ENCODE peak calls at places on chromosome 17, in six cellular contexts. H is SK-N-SH; X is CD4-positive, alpha-beta memory T cell; F is adrenal gland; P is CD4-positive, CD25-positive, alpha-beta regulatory T cell; A is prostate gland. N is an unnamed sample. For H3K9me3, the result is how much of the 10 kb centered on the place peaks cover.

GRCh38 chr17:64368277-64368676 is 22.4 kb downstream of the PECAM1 start:
- DNase-seq in H (no peak), X (no peak), F (no peak), P (no peak), A (no peak), N (no peak)

GRCh38 chr17:41382396-41382795 is 290 bp upstream of the KRT34 start:
- DNase-seq in H (no peak), X (no peak), F (no peak), P (no peak), A (no peak), N (no peak)

GRCh38 chr17:6574689-6575595 is 18.6 kb upstream of the PITPNM3 start:
- DNase-seq in H (no peak), X (no peak), F (peak), P (peak), A (no peak), N (no peak)

GRCh38 chr17:82213251-82214011 is 789 bp upstream of the CCDC57 start:
- DNase-seq in H (peak), X (peak), F (no peak), P (no peak), A (no peak), N (peak)

GRCh38 chr17:57984226-57984890 is 3.7 kb downstream of the VEZF1 start:
- DNase-seq in H (no peak), X (no peak), F (no peak), P (no peak), A (no peak), N (no peak)

GRCh38 chr17:66347661-66348604 is 45.5 kb downstream of the PRKCA start:
- DNase-seq in H (no peak), X (no peak), F (peak), P (no peak), A (no peak), N (no peak)

GRCh38 chr17:62592305-62593099 is 35.0 kb upstream of the MRC2 start:
- DNase-seq in H (no peak), X (no peak), F (no peak), P (no peak), A (no peak), N (no peak)

GRCh38 chr17:57035971-57036481 is 49.0 kb upstream of the AKAP1 start:
- DNase-seq in H (no peak), X (no peak), F (no peak), P (no peak), A (peak), N (no peak)

GRCh38 chr17:30278032-30278431 is 13.7 kb downstream of the BLMH start:
- DNase-seq in H (peak), X (no peak), F (peak), P (peak), A (no peak), N (peak)

DNA sequence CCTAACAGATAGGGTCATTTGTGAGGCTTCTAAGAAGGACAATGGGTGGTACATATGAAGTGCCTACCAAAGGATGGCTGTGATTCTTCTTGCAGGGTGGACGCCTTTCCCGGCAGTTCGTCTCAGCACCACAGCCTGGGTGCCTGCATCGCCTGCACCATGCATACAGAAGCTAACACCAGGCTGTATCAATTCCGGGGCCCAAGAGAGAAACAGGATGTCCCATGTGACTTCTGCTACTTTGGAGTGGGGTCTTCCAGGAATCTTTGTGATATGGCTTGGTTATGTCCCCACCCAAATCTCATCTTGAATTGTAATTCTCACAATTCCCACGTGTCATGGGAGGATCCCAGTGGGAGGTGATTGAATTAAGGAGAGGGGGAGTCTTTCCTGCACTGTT is 251.6 kb upstream of the TNRC6C start:
- DNase-seq in H (no peak), X (no peak), F (no peak), P (no peak), A (no peak), N (no peak)
- H3K9me3 ChIP-seq in H (under half), X (under half), F (under half), P (under half), A (under half), N (under half)

GRCh38 chr17:48591435-48592077 is 1.5 kb upstream of the HOXB3 start:
- DNase-seq in H (no peak), X (no peak), F (no peak), P (no peak), A (no peak), N (no peak)
- H3K4me3 ChIP-seq in H (no peak), X (no peak), F (no peak), P (no peak), A (no peak), N (no peak)

GRCh38 chr17:70936724-70937123 is 767.4 kb downstream of the KCNJ2 start:
- DNase-seq in H (no peak), X (no peak), F (no peak), P (no peak), A (no peak), N (no peak)

GRCh38 chr17:70934834-70935233 is 765.5 kb downstream of the KCNJ2 start:
- DNase-seq in H (no peak), X (no peak), F (no peak), P (no peak), A (no peak), N (no peak)

GRCh38 chr17:70938311-70938710 is 769.0 kb downstream of the KCNJ2 start:
- DNase-seq in H (no peak), X (no peak), F (no peak), P (no peak), A (no peak), N (no peak)
- H3K9me3 ChIP-seq in H (under half), X (under half), F (under half), P (under half), A (under half), N (under half)

GRCh38 chr17:40067710-40068109 is 4.9 kb downstream of the THRA start:
- DNase-seq in H (no peak), X (no peak), F (no peak), P (no peak), A (no peak), N (no peak)

GRCh38 chr17:40063034-40063765 is 435 bp downstream of the THRA start:
- DNase-seq in H (peak), X (peak), F (peak), P (peak), A (no peak), N (peak)

GRCh38 chr17:40063915-40064531 is 1.3 kb downstream of the THRA start:
- DNase-seq in H (no peak), X (no peak), F (peak), P (no peak), A (no peak), N (peak)

GRCh38 chr17:40065771-40066510 is 3.2 kb downstream of the THRA start:
- DNase-seq in H (no peak), X (no peak), F (no peak), P (no peak), A (no peak), N (no peak)

DNA sequence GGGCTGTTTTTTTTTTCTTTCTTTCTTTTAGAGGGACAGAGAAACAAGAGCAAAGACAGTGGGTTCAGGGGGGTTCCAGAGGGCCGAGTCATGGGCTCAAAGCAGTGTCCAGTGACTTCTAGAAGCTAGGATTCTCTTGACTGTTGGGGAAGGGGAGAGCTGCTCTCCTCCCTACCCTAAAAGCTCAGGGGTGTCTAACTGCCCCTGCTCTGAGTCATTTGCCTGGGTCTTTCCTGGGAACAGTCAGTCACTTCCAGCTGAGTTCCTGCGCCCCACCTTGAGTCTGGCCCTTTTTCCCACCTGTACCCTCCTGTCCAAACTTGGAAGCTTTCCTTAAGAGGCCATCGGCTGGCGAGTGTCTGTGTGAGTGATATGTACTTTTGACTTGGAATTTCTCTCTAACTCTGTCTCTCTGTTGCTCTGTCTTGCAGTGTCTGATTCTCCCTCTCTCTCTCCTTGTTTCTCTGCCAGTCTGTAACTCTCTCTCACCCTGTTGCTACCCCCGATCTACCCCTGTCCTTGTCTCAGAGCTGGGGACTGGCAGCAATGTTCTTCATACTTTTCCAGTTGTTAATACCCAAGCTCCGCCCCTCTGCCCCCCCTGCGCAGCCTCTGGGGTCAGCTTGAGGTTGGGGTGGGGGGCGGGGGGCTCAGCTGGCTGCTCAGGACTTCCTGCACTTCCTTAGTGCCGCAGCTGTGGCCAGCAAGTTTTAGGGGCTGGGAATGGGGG is 2.4 kb downstream of the THRA start:
- DNase-seq in H (peak), X (no peak), F (peak), P (no peak), A (no peak), N (no peak)
- H3K4me3 ChIP-seq in H (peak), X (no peak), F (peak), P (peak), A (peak), N (peak)

DNA sequence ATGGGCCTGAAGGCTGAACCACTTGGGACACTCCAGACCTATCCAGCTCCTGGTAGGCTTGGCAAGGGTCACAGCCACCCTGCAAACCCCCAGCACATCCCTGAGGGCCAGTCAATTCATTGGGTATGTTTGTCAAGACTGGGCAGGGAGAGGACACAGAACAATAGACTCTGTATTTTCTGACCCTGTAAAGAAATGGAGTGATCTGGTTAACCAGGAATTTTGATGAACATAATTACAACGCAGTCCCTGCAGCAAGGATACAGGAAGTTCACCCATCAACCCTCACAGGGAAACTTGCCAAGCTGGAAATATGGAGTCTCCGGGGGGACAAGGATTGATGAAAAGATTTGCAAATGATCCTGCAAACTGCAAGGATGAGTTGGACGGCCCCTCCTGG is 126.0 kb upstream of the RCVRN start:
- DNase-seq in H (no peak), X (no peak), F (no peak), P (no peak), A (no peak), N (no peak)
- H3K9me3 ChIP-seq in H (under half), X (under half), F (under half), P (under half), A (under half), N (under half)

GRCh38 chr17:79609175-79609589 is 1.7 kb downstream of the RBFOX3 start:
- DNase-seq in H (peak), X (no peak), F (no peak), P (no peak), A (no peak), N (no peak)
- H3K4me3 ChIP-seq in H (no peak), X (no peak), F (no peak), P (no peak), A (peak), N (no peak)

DNA sequence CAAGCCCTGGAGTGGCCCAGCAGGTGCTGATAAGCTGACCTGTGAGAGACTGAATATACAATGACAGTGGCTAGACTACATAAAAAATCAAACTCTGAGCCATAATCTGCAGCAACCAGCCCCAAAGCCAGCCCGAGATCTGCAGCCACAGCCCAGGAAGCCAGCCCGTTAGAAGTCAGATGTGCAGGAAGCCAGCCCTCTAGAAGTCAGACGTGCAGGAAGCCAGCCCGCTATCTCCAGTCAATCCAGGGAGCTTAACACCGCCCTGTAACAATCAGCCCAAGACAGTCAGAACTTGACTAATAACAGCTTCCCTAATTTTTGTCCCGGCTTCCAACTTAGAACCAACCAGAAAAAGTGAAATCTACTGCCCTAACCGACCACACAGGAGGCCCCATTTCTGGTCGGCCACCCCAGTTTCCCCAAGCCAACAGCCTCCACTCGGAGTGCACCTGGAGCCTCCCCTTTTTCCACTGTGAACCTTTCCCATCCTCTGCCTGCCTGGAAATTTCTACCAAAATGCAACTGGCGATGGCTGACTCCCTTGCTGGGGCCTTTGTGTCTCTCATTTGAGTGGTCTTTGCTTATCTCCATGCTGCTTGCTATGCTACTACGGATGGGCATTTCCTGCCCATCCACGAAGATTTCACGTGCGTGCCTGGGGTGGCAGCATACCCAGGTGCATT is 769.3 kb downstream of the KCNJ18 start:
- DNase-seq in H (no peak), X (no peak), F (no peak), P (no peak), A (no peak), N (no peak)
- H3K9me3 ChIP-seq in H (under half), X (under half), F (under half), P (under half), A (under half), N (under half)

GRCh38 chr17:1996243-1997145 is 28.6 kb downstream of the RTN4RL1 start:
- DNase-seq in H (peak), X (no peak), F (no peak), P (no peak), A (no peak), N (peak)

GRCh38 chr17:1995321-1996242 is 29.6 kb downstream of the RTN4RL1 start:
- DNase-seq in H (peak), X (no peak), F (peak), P (no peak), A (no peak), N (no peak)

GRCh38 chr17:1997146-1997586 is 28.0 kb downstream of the RTN4RL1 start:
- DNase-seq in H (no peak), X (no peak), F (no peak), P (no peak), A (peak), N (no peak)

GRCh38 chr17:1992541-1992940 is 32.6 kb downstream of the RTN4RL1 start:
- DNase-seq in H (no peak), X (no peak), F (no peak), P (no peak), A (no peak), N (no peak)

DNA sequence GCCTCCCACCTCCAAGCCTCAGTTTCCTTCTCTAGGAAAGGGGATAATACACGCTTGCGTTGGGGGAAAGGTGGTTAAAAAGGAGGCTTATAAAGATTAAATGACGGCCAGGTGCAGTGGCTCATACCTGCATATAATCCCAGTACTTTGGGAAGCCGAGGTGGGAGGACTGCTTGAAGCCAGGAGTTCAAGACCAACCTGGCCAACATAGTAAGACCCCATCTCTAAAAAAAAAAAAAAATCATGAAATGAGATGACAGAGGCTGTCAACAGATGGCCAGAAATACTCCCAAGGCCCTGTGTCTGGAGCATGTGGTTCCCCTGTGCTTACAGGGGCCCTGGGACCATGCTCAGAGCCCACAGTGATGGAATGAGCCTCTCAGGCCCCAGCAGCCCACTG is 30.4 kb downstream of the RTN4RL1 start:
- DNase-seq in H (no peak), X (no peak), F (no peak), P (no peak), A (no peak), N (no peak)
- H3K4me3 ChIP-seq in H (no peak), X (no peak), F (no peak), P (no peak), A (no peak), N (no peak)